ENCODE peak calls at places on chromosomes 1 and 21, in six cellular contexts. W is thoracic aorta; V is activated naive CD4-positive, alpha-beta T cell treated with anti-CD3 and anti-CD28 coated beads for 36 hours; E is iPS-NIHi11; K is GM04504; P is choroid plexus epithelial cell. A is an unnamed sample.
A peak's percentile ranks its signal among the peaks of the same experiment; 100 is the strongest.

GRCh38 chr1:5993553-5994510 is 1.6 kb upstream of the NPHP4 start:
- DNase-seq in V (peak; percentile 70), W (no peak), K (no peak), E (peak; percentile 41), P (no peak), A (no peak)

GRCh38 chr1:10824821-10825540 is 28.5 kb upstream of the CASZ1 start:
- DNase-seq in K (peak; percentile 16), P (peak; percentile 14), E (no peak), W (no peak), V (no peak), A (peak; percentile 94)

GRCh38 chr1:197908695-197909336 is 6.4 kb downstream of the C1orf53 start:
- DNase-seq in P (no peak), E (no peak), K (no peak), W (no peak), V (no peak), A (no peak)

GRCh38 chr1:51071291-51071690 is 30.7 kb upstream of the C1orf185 start:
- DNase-seq in P (no peak), E (no peak), V (no peak), K (no peak), W (no peak), A (no peak)

GRCh38 chr1:7070389-7071029 is 285.3 kb downstream of the CAMTA1 start:
- DNase-seq in W (no peak), P (peak; percentile 80), V (peak; percentile 72), K (peak; percentile 24), E (peak; percentile 83), A (peak; percentile 38)

GRCh38 chr1:27980216-27980820 is 20.5 kb downstream of the XKR8 start:
- DNase-seq in W (no peak), K (no peak), V (no peak), E (no peak), P (no peak), A (no peak)

GRCh38 chr21:45111703-45112102 is 37.3 kb downstream of the ADARB1 start:
- DNase-seq in E (no peak), V (no peak), W (no peak), K (no peak), P (no peak), A (no peak)

GRCh38 chr1:64090436-64090835 is 113.0 kb upstream of the UBE2U start:
- DNase-seq in P (no peak), V (no peak), K (no peak), E (no peak), W (no peak), A (no peak)

GRCh38 chr21:44407493-44407892 is 47.8 kb upstream of the LRRC3 start:
- DNase-seq in W (no peak), E (no peak), K (no peak), V (peak; percentile 68), P (no peak), A (no peak)

GRCh38 chr1:215507119-215507518 is 60.0 kb upstream of the KCTD3 start:
- DNase-seq in W (no peak), K (no peak), V (no peak), P (peak; percentile 20), E (no peak), A (peak; percentile 2)

GRCh38 chr1:148161252-148161901 is 9.3 kb upstream of the NBPF11 start:
- DNase-seq in P (no peak), V (no peak), K (no peak), E (no peak), W (no peak), A (no peak)

GRCh38 chr1:77820121-77820520 is 40.7 kb downstream of the MIGA1 start:
- DNase-seq in W (no peak), E (no peak), P (no peak), K (no peak), V (no peak), A (no peak)

GRCh38 chr1:207454046-207454964 is at the start of gene CR2:
- DNase-seq in E (peak; percentile 83), P (peak; percentile 5), W (no peak), V (peak; percentile 64), K (no peak), A (no peak)

GRCh38 chr1:116259665-116260064 is 113.4 kb upstream of the ATP1A1 start:
- DNase-seq in V (no peak), K (no peak), W (no peak), P (no peak), E (no peak), A (no peak)

GRCh38 chr1:78522136-78522535 is 31.4 kb downstream of the PTGFR start:
- DNase-seq in E (no peak), W (no peak), V (no peak), P (no peak), K (no peak), A (no peak)

GRCh38 chr1:178593526-178593925 is 80.6 kb downstream of the TEX35 start:
- DNase-seq in P (no peak), W (no peak), V (no peak), E (no peak), K (no peak), A (no peak)

GRCh38 chr1:189606795-189607476 is 870.7 kb downstream of the BRINP3 start:
- DNase-seq in V (no peak), W (no peak), K (no peak), P (peak; percentile 89), E (no peak), A (peak; percentile 81)

GRCh38 chr1:1171551-1172340 is 1.9 kb upstream of the TTLL10 start:
- DNase-seq in K (no peak), P (no peak), V (peak; percentile 17), E (no peak), W (no peak), A (no peak)

GRCh38 chr1:9239622-9240401 is 5.2 kb downstream of the H6PD start:
- DNase-seq in P (peak; percentile 92), V (peak; percentile 73), W (no peak), K (no peak), E (no peak), A (peak; percentile 10)

A was measured in NCI-H226.